ENCODE peak calls at places on chromosome 9, in ten cellular contexts. One of them, this sample, is unnamed.

GRCh38 chr9:91273853-91274552 is 87.7 kb downstream of the AUH start:
- DNase-seq in endodermal cell: no peak
- DNase-seq in spleen: no peak
- DNase-seq in right lobe of liver: no peak
- DNase-seq in A549: no peak
- DNase-seq in heart left ventricle: no peak
- DNase-seq in PC-9: no peak
- DNase-seq in sigmoid colon: no peak
- DNase-seq in pancreas: no peak
- DNase-seq in cardiac muscle cell: no peak
- DNase-seq in this sample: no peak

GRCh38 chr9:7210854-7211637 is 453.3 kb downstream of the KDM4C start:
- DNase-seq in endodermal cell: no peak
- DNase-seq in spleen: no peak
- DNase-seq in right lobe of liver: no peak
- DNase-seq in A549: no peak
- DNase-seq in heart left ventricle: no peak
- DNase-seq in PC-9: no peak
- DNase-seq in sigmoid colon: no peak
- DNase-seq in pancreas: no peak
- DNase-seq in cardiac muscle cell: peak
- DNase-seq in this sample: no peak

GRCh38 chr9:129280236-129281231 is 102.5 kb upstream of the IER5L start:
- DNase-seq in endodermal cell: peak
- DNase-seq in spleen: peak
- DNase-seq in right lobe of liver: no peak
- DNase-seq in A549: no peak
- DNase-seq in heart left ventricle: no peak
- DNase-seq in PC-9: no peak
- DNase-seq in sigmoid colon: peak
- DNase-seq in pancreas: no peak
- DNase-seq in cardiac muscle cell: no peak
- DNase-seq in this sample: no peak

GRCh38 chr9:34557421-34558321 is 31.9 kb downstream of the CNTFR start:
- DNase-seq in endodermal cell: peak
- DNase-seq in spleen: peak
- DNase-seq in right lobe of liver: no peak
- DNase-seq in A549: no peak
- DNase-seq in heart left ventricle: no peak
- DNase-seq in PC-9: no peak
- DNase-seq in sigmoid colon: no peak
- DNase-seq in pancreas: no peak
- DNase-seq in cardiac muscle cell: no peak
- DNase-seq in this sample: no peak

GRCh38 chr9:136318111-136318768 is 9.1 kb upstream of the GPSM1 start:
- DNase-seq in endodermal cell: no peak
- DNase-seq in spleen: no peak
- DNase-seq in right lobe of liver: no peak
- DNase-seq in A549: no peak
- DNase-seq in heart left ventricle: peak
- DNase-seq in PC-9: no peak
- DNase-seq in sigmoid colon: no peak
- DNase-seq in pancreas: no peak
- DNase-seq in cardiac muscle cell: no peak
- DNase-seq in this sample: no peak

GRCh38 chr9:124251605-124252366 is 6.0 kb upstream of the NEK6 start:
- DNase-seq in endodermal cell: peak
- DNase-seq in spleen: no peak
- DNase-seq in right lobe of liver: no peak
- DNase-seq in A549: no peak
- DNase-seq in heart left ventricle: no peak
- DNase-seq in PC-9: no peak
- DNase-seq in sigmoid colon: peak
- DNase-seq in pancreas: no peak
- DNase-seq in cardiac muscle cell: no peak
- DNase-seq in this sample: no peak

GRCh38 chr9:5879419-5880181 is 11.1 kb upstream of the MLANA start:
- DNase-seq in endodermal cell: peak
- DNase-seq in spleen: no peak
- DNase-seq in right lobe of liver: no peak
- DNase-seq in A549: peak
- DNase-seq in heart left ventricle: no peak
- DNase-seq in PC-9: peak
- DNase-seq in sigmoid colon: no peak
- DNase-seq in pancreas: no peak
- DNase-seq in cardiac muscle cell: no peak
- DNase-seq in this sample: no peak

GRCh38 chr9:18361621-18362020 is 112.3 kb upstream of the ADAMTSL1 start:
- DNase-seq in endodermal cell: no peak
- DNase-seq in spleen: no peak
- DNase-seq in right lobe of liver: no peak
- DNase-seq in A549: no peak
- DNase-seq in heart left ventricle: no peak
- DNase-seq in PC-9: no peak
- DNase-seq in sigmoid colon: no peak
- DNase-seq in pancreas: no peak
- DNase-seq in cardiac muscle cell: no peak
- DNase-seq in this sample: no peak

GRCh38 chr9:4182831-4183230 is 117.0 kb downstream of the GLIS3 start:
- DNase-seq in endodermal cell: no peak
- DNase-seq in spleen: no peak
- DNase-seq in right lobe of liver: no peak
- DNase-seq in A549: no peak
- DNase-seq in heart left ventricle: no peak
- DNase-seq in PC-9: no peak
- DNase-seq in sigmoid colon: no peak
- DNase-seq in pancreas: no peak
- DNase-seq in cardiac muscle cell: no peak
- DNase-seq in this sample: no peak

GRCh38 chr9:136249881-136250559 is 4.4 kb upstream of the QSOX2 start:
- DNase-seq in endodermal cell: no peak
- DNase-seq in spleen: no peak
- DNase-seq in right lobe of liver: no peak
- DNase-seq in A549: no peak
- DNase-seq in heart left ventricle: no peak
- DNase-seq in PC-9: no peak
- DNase-seq in sigmoid colon: no peak
- DNase-seq in pancreas: peak
- DNase-seq in cardiac muscle cell: no peak
- DNase-seq in this sample: no peak

DNA sequence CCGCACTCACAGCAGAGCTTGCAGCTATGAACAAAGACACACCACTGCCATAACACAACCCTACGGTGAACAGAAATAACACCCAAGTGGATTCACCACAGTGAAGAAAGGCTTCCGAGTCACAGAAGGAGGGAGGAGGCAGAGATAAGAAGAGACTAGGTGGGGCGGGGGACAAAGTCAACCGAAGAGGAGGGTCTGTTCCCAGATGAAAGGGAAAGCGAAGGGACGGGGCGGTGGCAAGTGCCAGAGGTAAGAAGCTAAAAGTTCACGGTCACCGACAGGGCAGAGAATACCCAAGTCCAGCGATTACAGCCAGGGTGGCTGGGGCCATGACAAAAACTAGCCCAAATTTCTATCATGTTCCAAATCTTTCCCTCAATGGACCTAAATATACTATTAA is 21.0 kb downstream of the EPB41L4B start:
- DNase-seq in endodermal cell: no peak
- DNase-seq in spleen: no peak
- DNase-seq in right lobe of liver: no peak
- DNase-seq in A549: no peak
- DNase-seq in heart left ventricle: no peak
- DNase-seq in PC-9: no peak
- DNase-seq in sigmoid colon: no peak
- DNase-seq in pancreas: no peak
- DNase-seq in cardiac muscle cell: no peak
- DNase-seq in this sample: no peak
- H3K4me3 ChIP-seq in endodermal cell: no peak
- H3K4me3 ChIP-seq in spleen: no peak
- H3K4me3 ChIP-seq in right lobe of liver: no peak
- H3K4me3 ChIP-seq in A549: no peak
- H3K4me3 ChIP-seq in heart left ventricle: no peak
- H3K4me3 ChIP-seq in PC-9: no peak
- H3K4me3 ChIP-seq in sigmoid colon: no peak
- H3K4me3 ChIP-seq in pancreas: no peak
- H3K4me3 ChIP-seq in cardiac muscle cell: no peak
- H3K4me3 ChIP-seq in this sample: no peak

GRCh38 chr9:35717132-35717870 is 14.7 kb downstream of the TLN1 start:
- DNase-seq in endodermal cell: no peak
- DNase-seq in spleen: no peak
- DNase-seq in right lobe of liver: no peak
- DNase-seq in A549: no peak
- DNase-seq in heart left ventricle: no peak
- DNase-seq in PC-9: no peak
- DNase-seq in sigmoid colon: peak
- DNase-seq in pancreas: no peak
- DNase-seq in cardiac muscle cell: no peak
- DNase-seq in this sample: no peak
- H3K27ac ChIP-seq in endodermal cell: no peak
- H3K27ac ChIP-seq in spleen: no peak
- H3K27ac ChIP-seq in right lobe of liver: no peak
- H3K27ac ChIP-seq in A549: no peak
- H3K27ac ChIP-seq in heart left ventricle: no peak
- H3K27ac ChIP-seq in PC-9: no peak
- H3K27ac ChIP-seq in sigmoid colon: peak
- H3K27ac ChIP-seq in pancreas: no peak
- H3K27ac ChIP-seq in cardiac muscle cell: no peak
- H3K27ac ChIP-seq in this sample: no peak

DNA sequence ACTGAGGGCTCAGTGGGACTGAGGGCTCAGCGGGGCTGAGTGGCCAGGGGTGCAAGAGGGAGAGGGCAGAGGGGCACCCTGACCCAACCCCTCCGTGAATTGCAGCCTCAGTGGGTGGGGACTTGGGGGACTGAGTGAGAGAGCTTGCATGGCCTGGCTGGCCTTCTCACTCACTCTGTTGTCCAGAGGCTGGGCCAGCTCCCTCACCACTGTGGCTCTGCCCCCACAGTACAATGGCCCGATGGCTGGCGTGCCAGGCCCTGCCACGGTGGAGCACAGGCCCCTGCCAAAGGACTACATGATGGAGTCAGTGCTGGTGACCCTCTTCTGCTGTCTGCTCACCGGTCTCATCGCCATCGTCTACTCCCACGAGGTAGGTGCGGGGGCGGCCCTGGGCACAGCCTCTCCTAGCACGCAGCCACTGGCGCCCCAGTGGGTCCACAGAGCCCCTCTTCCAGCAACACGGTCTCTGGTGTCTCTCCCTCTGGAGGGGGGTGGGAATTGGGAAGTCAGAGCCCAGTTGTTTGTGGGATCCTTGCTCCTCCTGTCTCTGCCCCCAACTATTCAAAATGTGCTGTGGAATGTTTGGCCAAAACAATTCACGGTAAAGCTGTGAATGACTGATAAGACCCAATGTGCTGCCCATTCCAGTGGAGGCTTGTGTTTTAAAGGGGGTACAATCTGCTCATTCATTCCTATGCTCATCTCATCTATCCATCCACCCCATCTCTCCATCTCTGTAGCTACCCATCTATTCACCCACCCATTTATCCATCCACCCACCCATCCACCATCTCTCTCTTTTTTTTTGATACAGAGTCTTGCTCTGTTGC is 10.7 kb downstream of the PRRT1B start:
- DNase-seq in endodermal cell: no peak
- DNase-seq in spleen: no peak
- DNase-seq in right lobe of liver: no peak
- DNase-seq in A549: no peak
- DNase-seq in heart left ventricle: no peak
- DNase-seq in PC-9: no peak
- DNase-seq in sigmoid colon: no peak
- DNase-seq in pancreas: no peak
- DNase-seq in cardiac muscle cell: no peak
- DNase-seq in this sample: no peak
- H3K4me3 ChIP-seq in endodermal cell: no peak
- H3K4me3 ChIP-seq in spleen: no peak
- H3K4me3 ChIP-seq in right lobe of liver: no peak
- H3K4me3 ChIP-seq in A549: no peak
- H3K4me3 ChIP-seq in heart left ventricle: no peak
- H3K4me3 ChIP-seq in PC-9: no peak
- H3K4me3 ChIP-seq in sigmoid colon: no peak
- H3K4me3 ChIP-seq in pancreas: no peak
- H3K4me3 ChIP-seq in cardiac muscle cell: no peak
- H3K4me3 ChIP-seq in this sample: no peak

GRCh38 chr9:137415451-137415850 is 7.5 kb downstream of the EXD3 start:
- DNase-seq in endodermal cell: no peak
- DNase-seq in spleen: peak
- DNase-seq in right lobe of liver: no peak
- DNase-seq in A549: no peak
- DNase-seq in heart left ventricle: peak
- DNase-seq in PC-9: no peak
- DNase-seq in sigmoid colon: no peak
- DNase-seq in pancreas: no peak
- DNase-seq in cardiac muscle cell: no peak
- DNase-seq in this sample: no peak

GRCh38 chr9:137417161-137418021 is 5.6 kb downstream of the EXD3 start:
- DNase-seq in endodermal cell: no peak
- DNase-seq in spleen: peak
- DNase-seq in right lobe of liver: peak
- DNase-seq in A549: no peak
- DNase-seq in heart left ventricle: peak
- DNase-seq in PC-9: no peak
- DNase-seq in sigmoid colon: no peak
- DNase-seq in pancreas: no peak
- DNase-seq in cardiac muscle cell: no peak
- DNase-seq in this sample: no peak

GRCh38 chr9:137416006-137416562 is 6.9 kb downstream of the EXD3 start:
- DNase-seq in endodermal cell: no peak
- DNase-seq in spleen: no peak
- DNase-seq in right lobe of liver: no peak
- DNase-seq in A549: no peak
- DNase-seq in heart left ventricle: peak
- DNase-seq in PC-9: no peak
- DNase-seq in sigmoid colon: no peak
- DNase-seq in pancreas: no peak
- DNase-seq in cardiac muscle cell: no peak
- DNase-seq in this sample: no peak

GRCh38 chr9:137412431-137412830 is 10.5 kb downstream of the EXD3 start:
- DNase-seq in endodermal cell: no peak
- DNase-seq in spleen: no peak
- DNase-seq in right lobe of liver: no peak
- DNase-seq in A549: no peak
- DNase-seq in heart left ventricle: peak
- DNase-seq in PC-9: no peak
- DNase-seq in sigmoid colon: no peak
- DNase-seq in pancreas: no peak
- DNase-seq in cardiac muscle cell: no peak
- DNase-seq in this sample: no peak

DNA sequence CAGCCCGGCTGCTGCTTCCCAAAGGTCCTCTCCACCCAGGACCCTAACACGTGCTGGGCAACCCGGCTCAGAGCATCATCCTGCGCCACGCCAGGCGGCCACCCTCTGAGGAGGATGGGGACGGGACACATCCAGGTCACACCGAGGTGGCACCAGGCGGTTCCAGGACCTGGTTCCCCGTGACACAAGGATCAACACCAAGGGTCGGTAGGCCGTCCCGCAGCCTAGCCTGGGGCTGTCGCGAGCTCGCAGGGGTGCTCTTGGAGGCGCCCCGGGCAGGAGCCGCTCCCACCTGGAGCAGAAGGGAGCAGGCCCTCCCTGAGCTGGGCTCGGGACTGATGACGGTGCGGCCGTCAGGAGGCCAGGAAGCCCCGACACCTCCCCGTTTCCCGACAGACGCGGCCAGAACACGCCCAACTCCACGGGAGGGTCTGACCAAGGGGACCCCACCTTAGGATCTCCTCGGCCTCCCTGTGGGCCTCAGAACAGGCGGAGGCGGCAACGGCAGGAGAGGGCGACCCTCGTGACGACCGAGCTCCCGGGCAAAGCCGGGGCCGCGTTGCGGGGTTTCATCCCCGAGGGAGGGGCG is 6.3 kb downstream of the EXD3 start:
- DNase-seq in endodermal cell: no peak
- DNase-seq in spleen: peak
- DNase-seq in right lobe of liver: no peak
- DNase-seq in A549: no peak
- DNase-seq in heart left ventricle: peak
- DNase-seq in PC-9: no peak
- DNase-seq in sigmoid colon: no peak
- DNase-seq in pancreas: no peak
- DNase-seq in cardiac muscle cell: no peak
- DNase-seq in this sample: no peak
- H3K27ac ChIP-seq in endodermal cell: no peak
- H3K27ac ChIP-seq in spleen: peak
- H3K27ac ChIP-seq in right lobe of liver: no peak
- H3K27ac ChIP-seq in A549: no peak
- H3K27ac ChIP-seq in heart left ventricle: peak
- H3K27ac ChIP-seq in PC-9: no peak
- H3K27ac ChIP-seq in sigmoid colon: no peak
- H3K27ac ChIP-seq in pancreas: no peak
- H3K27ac ChIP-seq in cardiac muscle cell: no peak
- H3K27ac ChIP-seq in this sample: no peak

This sample was measured in iPS DF 6.9.